ENCODE peak calls at places on chromosomes 5 and 9, in four cellular contexts. J is HFF-Myc, D is AG09309, U is AG10803. K is an unnamed sample.

GRCh38 chr5:139543423-139543991 is 17.6 kb upstream of the UBE2D2 start:
- DNase-seq in U (peak), J (no peak), D (no peak), K (peak)

GRCh38 chr9:116594552-116594951 is 92.6 kb upstream of the TRIM32 start:
- DNase-seq in U (peak), D (peak), J (peak), K (peak)

GRCh38 chr5:96318569-96319100 is 114.4 kb downstream of the PCSK1 start:
- DNase-seq in D (no peak), J (no peak), U (no peak), K (no peak)

GRCh38 chr9:4837126-4837767 is 44.5 kb downstream of the RCL1 start:
- DNase-seq in J (no peak), U (peak), D (no peak), K (peak)

GRCh38 chr9:89604463-89605180 is at the start of gene GADD45G:
- DNase-seq in J (peak), U (peak), D (no peak), K (peak)

GRCh38 chr9:90142580-90142979 is 500.0 kb downstream of the DIRAS2 start:
- DNase-seq in J (peak), D (no peak), U (peak), K (peak)

GRCh38 chr5:103357636-103358035 is 99.1 kb downstream of the MACIR start:
- DNase-seq in J (no peak), D (no peak), U (no peak), K (no peak)

GRCh38 chr5:177113566-177114424 is 19.8 kb upstream of the NSD1 start:
- DNase-seq in D (peak), J (peak), U (peak), K (peak)

GRCh38 chr5:180120221-180121101 is 48.9 kb upstream of the RNF130 start:
- DNase-seq in D (no peak), U (no peak), J (no peak), K (no peak)

GRCh38 chr5:160211352-160211751 is 18.0 kb upstream of the FABP6 start:
- DNase-seq in J (no peak), U (no peak), D (no peak), K (no peak)

GRCh38 chr9:91902465-91903125 is 47.4 kb downstream of the ROR2 start:
- DNase-seq in D (no peak), J (no peak), U (no peak), K (no peak)

GRCh38 chr5:148768801-148769415 is 57.5 kb upstream of the ADRB2 start:
- DNase-seq in D (no peak), J (no peak), U (no peak), K (no peak)

GRCh38 chr5:168356592-168356991 is 65.1 kb downstream of the WWC1 start:
- DNase-seq in D (no peak), J (no peak), U (no peak), K (no peak)

GRCh38 chr5:88602584-88602983 is 280.4 kb downstream of the MEF2C start:
- DNase-seq in U (no peak), D (no peak), J (no peak), K (no peak)
- TF ChIP-seq CTCF in U (peak), D (peak), J (peak), K (no peak)

DNA sequence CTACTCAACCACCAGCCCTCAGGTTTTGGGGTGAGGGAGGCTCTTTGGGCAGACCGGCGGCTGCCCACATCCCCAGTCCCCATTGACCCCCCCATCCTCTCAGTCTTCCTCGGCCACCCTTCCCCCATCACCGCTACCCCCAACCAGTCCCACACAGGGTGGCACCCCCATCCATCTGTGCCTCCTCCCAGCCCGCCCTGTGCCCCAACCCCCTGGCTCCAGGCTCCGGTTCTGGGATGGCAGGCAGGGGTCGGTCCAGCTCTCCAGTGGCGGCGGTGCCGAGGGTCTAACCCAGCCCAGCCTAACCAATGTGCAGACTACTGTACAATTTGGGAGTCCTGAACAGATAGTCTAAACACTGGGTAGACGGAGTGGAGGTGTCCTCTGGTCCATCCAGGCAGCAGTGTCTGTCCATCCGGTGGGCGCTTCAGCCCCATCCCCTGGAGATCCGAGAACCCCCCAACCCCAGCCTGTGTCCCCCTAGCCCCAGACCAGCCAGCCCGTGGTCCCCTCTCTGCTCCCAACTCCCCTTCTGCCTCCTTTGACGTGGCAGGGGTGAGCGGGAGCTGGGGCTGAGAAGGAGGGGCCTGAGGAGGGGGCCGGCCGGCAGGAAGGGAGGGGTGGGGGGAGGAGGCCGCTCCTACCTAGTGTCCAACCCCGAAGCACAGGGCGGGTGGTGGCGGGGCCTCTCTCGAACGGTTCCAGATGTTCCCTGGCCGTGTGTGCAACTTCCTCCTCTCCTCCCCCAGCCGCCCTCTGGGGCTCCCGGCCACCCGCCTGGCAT is 31.2 kb downstream of the GOLGA2 start:
- DNase-seq in J (peak), U (peak), D (peak), K (peak)
- H3K4me3 ChIP-seq in J (peak), U (peak), D (peak), K (peak)

GRCh38 chr5:173645437-173645807 is 29.0 kb upstream of the BOD1 start:
- DNase-seq in U (peak), J (no peak), D (no peak), K (peak)

GRCh38 chr5:173645897-173646574 is 29.6 kb upstream of the BOD1 start:
- DNase-seq in D (no peak), J (no peak), U (no peak), K (no peak)

GRCh38 chr5:173646684-173647083 is 30.2 kb upstream of the BOD1 start:
- DNase-seq in U (no peak), D (no peak), J (no peak), K (no peak)

GRCh38 chr5:173644700-173645436 is 28.4 kb upstream of the BOD1 start:
- DNase-seq in D (no peak), U (peak), J (no peak), K (no peak)

DNA sequence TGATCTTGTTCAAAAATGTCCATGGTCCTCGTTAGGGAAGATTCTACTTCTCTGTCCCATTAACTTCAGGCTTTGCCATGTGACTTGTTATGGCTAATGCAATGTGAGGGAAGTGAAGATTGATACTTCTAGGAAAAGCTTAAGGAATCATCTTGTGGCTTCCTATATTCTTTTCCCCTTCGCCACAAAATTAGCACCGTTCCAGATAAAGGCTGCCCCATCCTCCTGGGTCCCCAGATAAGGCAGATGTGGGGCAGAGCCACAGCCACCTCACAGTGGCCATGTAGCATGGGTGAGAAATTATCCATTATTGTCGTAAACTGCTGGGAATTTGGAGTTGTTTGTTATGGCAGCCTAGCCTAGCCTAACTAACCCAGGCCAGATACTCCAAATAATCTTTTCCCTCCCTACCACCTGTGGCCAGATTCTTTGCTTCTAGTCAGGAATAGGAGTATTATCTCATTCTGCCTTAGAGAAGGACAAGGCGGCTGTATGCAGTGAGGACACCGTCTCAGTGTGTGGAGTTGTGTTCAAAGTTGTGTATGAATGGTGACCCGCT is 31.9 kb upstream of the BOD1 start:
- DNase-seq in J (no peak), D (no peak), U (no peak), K (no peak)
- TF ChIP-seq CTCF in J (no peak), D (no peak), U (no peak), K (no peak)

DNA sequence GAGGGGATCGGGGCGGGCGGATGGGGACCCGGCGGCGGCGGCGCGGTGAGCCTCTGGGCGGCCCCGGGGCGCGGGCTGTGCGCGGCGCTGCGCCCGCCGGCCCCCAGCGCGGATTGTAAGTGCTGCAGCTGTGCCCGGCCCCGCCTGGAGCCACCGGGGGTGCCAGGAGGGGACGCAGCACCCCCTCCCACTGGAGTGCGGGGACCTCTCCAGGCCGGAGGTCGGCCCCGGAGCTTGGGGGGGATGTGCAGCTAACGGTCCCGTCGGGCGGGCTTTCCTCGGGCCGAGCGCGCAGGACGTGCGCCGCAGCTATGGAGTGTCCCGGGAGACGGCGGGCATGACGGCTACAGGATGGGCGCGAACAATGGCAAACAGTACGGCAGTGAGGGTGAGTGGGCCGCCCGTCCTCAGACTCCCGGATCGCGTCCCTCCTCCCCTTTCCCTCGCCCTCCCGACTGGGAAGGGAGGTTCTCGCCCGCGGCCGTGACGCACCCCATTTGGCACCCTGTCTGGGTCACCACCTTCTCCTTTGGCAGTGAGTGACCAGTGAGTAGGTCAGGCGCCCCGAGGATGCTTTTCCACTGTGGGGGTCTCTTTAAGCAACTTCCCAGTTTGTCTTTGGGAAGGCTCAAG is 462 bp downstream of the FBXL7 start:
- DNase-seq in D (no peak), U (peak), J (no peak), K (peak)
- H3K4me3 ChIP-seq in D (peak), U (peak), J (peak), K (peak)

K was measured in cardiac fibroblast.